ENCODE peak calls at places on chromosome 12, in seven cellular contexts. F is thoracic aorta, Z is HepG2, M is HFFc6, B is astrocyte of the cerebellum, E is endothelial cell, T is neural crest cell. K is an unnamed sample.

GRCh38 chr12:103626498-103626897 is 39.4 kb downstream of the STAB2 start:
- DNase-seq in Z (peak), B (no peak), M (peak), E (no peak), F (peak), T (no peak), K (peak)

GRCh38 chr12:132638541-132639408 is 20.2 kb downstream of the P2RX2 start:
- DNase-seq in E (peak), T (no peak), Z (peak), B (no peak), M (peak), F (no peak), K (peak)

GRCh38 chr12:118370601-118371000 is 2.1 kb downstream of the TAOK3 start:
- DNase-seq in T (no peak), M (no peak), Z (no peak), F (no peak), E (no peak), B (no peak), K (no peak)

GRCh38 chr12:84814664-84815245 is 97.8 kb downstream of the SLC6A15 start:
- DNase-seq in M (peak), B (peak), F (no peak), T (no peak), Z (no peak), E (no peak), K (peak)

GRCh38 chr12:10293570-10294227 is 14.0 kb upstream of the KLRD1 start:
- DNase-seq in T (no peak), M (no peak), E (no peak), Z (no peak), B (no peak), F (no peak), K (no peak)

GRCh38 chr12:116389990-116390655 is 112.6 kb upstream of the MED13L start:
- DNase-seq in Z (no peak), M (peak), B (peak), T (no peak), E (no peak), F (no peak), K (peak)

GRCh38 chr12:124381454-124382207 is 86.7 kb downstream of the RFLNA start:
- DNase-seq in Z (no peak), F (peak), T (no peak), E (no peak), M (peak), B (no peak), K (no peak)

GRCh38 chr12:30614031-30614430 is 81.6 kb downstream of the IPO8 start:
- DNase-seq in T (no peak), F (no peak), E (no peak), M (no peak), Z (no peak), B (no peak), K (peak)

GRCh38 chr12:88420460-88420859 is 159.8 kb downstream of the KITLG start:
- DNase-seq in M (peak), B (peak), F (no peak), E (no peak), T (no peak), Z (no peak), K (peak)

GRCh38 chr12:80763874-80764273 is 47.2 kb downstream of the MYF5 start:
- DNase-seq in M (peak), B (peak), T (peak), Z (peak), E (peak), F (no peak), K (peak)

GRCh38 chr12:123134265-123134664 is 16.6 kb downstream of the PITPNM2 start:
- DNase-seq in T (no peak), E (no peak), Z (no peak), M (no peak), F (no peak), B (no peak), K (no peak)

GRCh38 chr12:102950107-102950949 is 7.1 kb upstream of the ASCL1 start:
- DNase-seq in B (no peak), E (peak), F (no peak), M (no peak), T (no peak), Z (peak), K (no peak)

GRCh38 chr12:58009355-58009754 is 68.0 kb downstream of the ATP23 start:
- DNase-seq in B (no peak), Z (no peak), T (no peak), E (no peak), M (no peak), F (no peak), K (peak)

GRCh38 chr12:42958271-42958674 is 368.7 kb upstream of the PRICKLE1 start:
- DNase-seq in T (no peak), M (no peak), B (no peak), F (no peak), E (no peak), Z (no peak), K (no peak)

GRCh38 chr12:27838543-27838942 is 58.5 kb upstream of the MANSC4 start:
- DNase-seq in F (no peak), M (no peak), E (no peak), Z (no peak), T (no peak), B (no peak), K (no peak)

GRCh38 chr12:52214421-52214802 is 18.6 kb upstream of the KRT7 start:
- DNase-seq in B (no peak), F (no peak), M (no peak), Z (no peak), E (no peak), T (no peak), K (no peak)
- TF ChIP-seq CTCF in B (peak), F (no peak), M (peak), Z (no peak), E (no peak), T (no peak), K (no peak)

DNA sequence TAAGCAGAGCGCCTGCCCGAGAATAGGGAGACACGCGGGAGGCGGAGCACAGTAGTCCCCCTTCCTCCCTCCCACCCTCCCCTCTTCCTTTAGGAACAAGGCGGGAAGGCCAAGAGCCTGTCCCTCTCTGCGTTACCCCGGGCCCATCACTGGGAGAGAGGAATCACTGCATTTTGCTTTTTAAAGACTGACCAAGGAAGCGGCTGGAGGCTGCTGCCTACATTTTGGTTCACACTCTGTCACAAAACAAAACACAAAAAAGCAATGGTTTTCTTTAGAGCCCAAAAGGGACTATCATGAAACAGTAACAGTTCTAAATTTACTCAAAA is 19.8 kb downstream of the STX2 start:
- DNase-seq in E (no peak), F (no peak), T (no peak), M (no peak), B (no peak), Z (no peak), K (no peak)
- TF ChIP-seq CTCF in E (peak), F (peak), T (peak), M (peak), B (no peak), Z (no peak), K (no peak)

DNA sequence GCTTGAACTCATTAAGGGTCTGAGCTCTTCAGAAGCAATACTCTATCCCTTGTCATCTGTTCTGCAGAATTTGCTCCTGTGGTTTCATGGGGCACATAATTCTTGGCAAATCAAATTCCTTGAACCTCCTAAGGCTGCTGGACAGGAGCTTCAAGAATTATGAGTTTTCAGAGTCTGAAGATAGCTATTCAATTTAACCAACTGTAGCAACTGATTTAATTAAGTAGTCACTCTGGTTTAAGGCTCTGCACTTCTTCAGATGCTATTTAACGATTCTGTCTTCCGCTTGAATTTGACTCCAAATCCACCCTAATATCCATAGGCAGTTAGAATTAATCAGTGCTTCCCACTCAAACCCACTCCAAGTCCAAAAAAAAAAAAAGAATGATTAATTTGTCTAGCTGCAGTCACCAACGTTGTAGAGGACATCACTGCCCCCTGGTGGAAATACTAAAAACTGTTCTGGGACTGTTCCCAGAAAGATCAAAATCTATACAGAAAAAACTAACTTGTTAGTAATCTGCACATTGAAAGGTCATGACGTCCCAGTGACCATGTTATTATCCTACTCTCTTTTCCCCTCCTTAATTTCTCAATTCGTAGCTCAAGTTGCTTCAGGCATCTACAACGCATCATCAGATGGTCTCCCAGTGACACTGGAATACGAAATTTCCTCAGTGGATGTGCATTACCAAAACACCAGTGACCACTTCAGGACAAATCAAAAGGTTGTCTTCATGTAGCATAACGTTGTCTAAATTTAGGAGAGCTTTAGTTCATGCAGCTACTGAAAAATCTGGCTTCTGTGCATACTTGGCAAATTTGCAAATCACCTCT is 169.8 kb downstream of the KIF21A start:
- DNase-seq in E (peak), B (peak), M (peak), F (no peak), T (peak), Z (peak), K (peak)
- TF ChIP-seq CTCF in E (peak), B (peak), M (peak), F (peak), T (peak), Z (peak), K (peak)

GRCh38 chr12:74412607-74413230 is 124.9 kb upstream of the ATXN7L3B start:
- DNase-seq in M (peak), B (peak), Z (peak), T (no peak), E (no peak), F (no peak), K (peak)
- TF ChIP-seq CTCF in M (peak), B (no peak), Z (no peak), T (peak), E (peak), F (peak), K (peak)

GRCh38 chr12:2681426-2682205 is 113.2 kb upstream of the FKBP4 start:
- DNase-seq in T (no peak), Z (no peak), E (no peak), M (no peak), F (no peak), B (no peak), K (no peak)

GRCh38 chr12:2682301-2683282 is 112.2 kb upstream of the FKBP4 start:
- DNase-seq in B (no peak), M (peak), F (no peak), Z (peak), T (peak), E (peak), K (peak)

GRCh38 chr12:2686280-2686646 is 108.5 kb upstream of the FKBP4 start:
- DNase-seq in F (no peak), E (no peak), Z (no peak), B (no peak), M (no peak), T (no peak), K (no peak)

GRCh38 chr12:2680676-2681039 is 114.1 kb upstream of the FKBP4 start:
- DNase-seq in T (no peak), B (no peak), F (no peak), E (no peak), M (no peak), Z (no peak), K (no peak)

DNA sequence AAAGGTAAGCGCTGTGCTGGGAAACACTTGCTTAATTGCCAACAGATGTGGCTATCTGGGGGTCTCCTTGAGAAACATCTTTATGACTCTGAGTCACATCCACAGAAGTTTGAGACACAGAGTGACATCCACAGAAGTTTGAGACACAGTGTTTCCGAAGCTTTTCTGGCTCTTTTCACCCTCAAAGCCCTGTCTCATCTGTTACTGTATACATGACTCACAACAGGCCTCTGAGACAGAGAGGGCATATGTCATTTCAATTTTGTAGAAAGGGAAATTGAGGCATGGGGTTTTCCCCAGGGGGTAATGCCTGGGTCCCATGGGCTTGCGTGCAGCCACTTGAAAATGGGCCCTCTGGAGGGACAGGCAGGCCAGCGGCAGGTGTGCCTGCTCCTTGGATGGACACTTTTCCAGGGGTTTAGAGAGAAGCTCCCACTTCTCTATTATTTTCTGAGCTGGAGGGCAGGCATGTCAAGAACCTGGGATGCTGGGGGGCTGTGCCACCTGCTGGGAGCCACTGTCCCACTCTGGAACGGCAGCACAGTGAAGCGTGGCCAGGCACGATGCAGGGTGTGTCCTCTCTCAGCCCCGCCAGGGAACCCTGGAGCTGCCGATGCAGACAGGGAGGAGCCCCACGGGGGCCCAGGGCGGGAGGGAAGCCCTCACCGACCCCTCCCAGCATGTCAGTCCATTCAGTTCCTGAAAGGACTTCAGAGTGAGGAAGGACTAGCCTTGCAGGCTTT is 111.3 kb upstream of the FKBP4 start:
- DNase-seq in Z (no peak), T (no peak), B (no peak), M (no peak), F (no peak), E (no peak), K (peak)
- TF ChIP-seq CTCF in Z (no peak), T (no peak), B (no peak), M (peak), F (peak), E (no peak), K (no peak)

DNA sequence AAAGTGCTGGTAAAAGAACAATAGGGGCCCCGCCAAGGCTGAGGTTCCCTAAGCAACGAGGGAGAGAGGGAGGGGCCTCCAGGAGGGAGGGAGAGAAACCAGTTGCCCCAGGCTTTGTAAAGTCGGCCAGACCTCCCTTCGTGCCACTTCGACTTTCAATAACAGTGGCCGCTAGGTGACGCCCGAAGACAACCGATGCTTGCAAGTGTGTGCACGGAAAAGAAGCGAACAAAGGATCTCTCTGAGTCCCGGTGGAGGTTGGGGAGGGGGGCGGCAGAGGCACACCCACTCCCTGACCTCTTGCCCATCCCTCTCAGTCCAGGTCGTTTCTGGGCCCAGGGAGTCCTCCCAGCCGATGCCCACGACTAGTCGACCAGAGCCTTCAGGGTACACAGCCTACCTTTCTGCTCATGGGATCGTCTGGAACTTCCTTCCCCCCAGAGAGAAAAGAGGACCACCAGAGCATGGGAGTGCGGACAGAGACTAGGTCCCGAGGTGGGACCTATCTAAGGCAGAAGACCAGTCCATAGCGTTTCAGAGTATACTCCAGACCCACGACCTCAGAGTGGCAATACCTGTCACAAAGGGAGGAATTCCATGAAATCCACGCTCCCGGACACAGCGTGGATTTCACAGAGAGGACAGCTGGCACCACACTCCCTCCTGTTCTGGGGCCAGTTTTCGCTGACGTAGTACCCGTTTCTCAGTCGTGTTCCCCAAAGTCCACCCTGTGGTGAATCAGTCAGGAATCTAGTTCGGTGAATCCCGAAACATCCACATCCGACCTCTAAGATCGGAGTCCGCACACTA is 262.7 kb upstream of the ALG10B start:
- DNase-seq in E (no peak), B (no peak), F (no peak), T (no peak), M (no peak), Z (peak), K (no peak)
- TF ChIP-seq CTCF in E (no peak), B (no peak), F (no peak), T (no peak), M (no peak), Z (peak), K (no peak)

GRCh38 chr12:14654842-14655241 is 41.6 kb downstream of the GUCY2C start:
- DNase-seq in M (no peak), Z (no peak), T (no peak), B (no peak), E (no peak), F (no peak), K (no peak)

GRCh38 chr12:14656846-14657245 is 39.6 kb downstream of the GUCY2C start:
- DNase-seq in E (peak), M (no peak), Z (peak), T (no peak), F (no peak), B (no peak), K (no peak)

GRCh38 chr12:14651371-14651770 is 45.0 kb downstream of the GUCY2C start:
- DNase-seq in T (no peak), F (no peak), M (no peak), Z (no peak), B (no peak), E (no peak), K (no peak)

GRCh38 chr12:14654416-14654815 is 42.0 kb downstream of the GUCY2C start:
- DNase-seq in T (no peak), F (no peak), B (no peak), Z (no peak), E (no peak), M (no peak), K (no peak)

GRCh38 chr12:14655284-14655683 is 41.1 kb downstream of the GUCY2C start:
- DNase-seq in E (no peak), F (no peak), B (no peak), M (no peak), Z (no peak), T (no peak), K (no peak)
- TF ChIP-seq CTCF in E (no peak), F (no peak), B (no peak), M (no peak), Z (no peak), T (no peak), K (no peak)

GRCh38 chr12:19772776-19773175 is 333.5 kb downstream of the AEBP2 start:
- DNase-seq in E (no peak), F (no peak), B (no peak), M (no peak), Z (no peak), T (no peak), K (no peak)

GRCh38 chr12:19775241-19775640 is 335.9 kb downstream of the AEBP2 start:
- DNase-seq in T (no peak), F (no peak), E (no peak), B (no peak), Z (no peak), M (no peak), K (no peak)

DNA sequence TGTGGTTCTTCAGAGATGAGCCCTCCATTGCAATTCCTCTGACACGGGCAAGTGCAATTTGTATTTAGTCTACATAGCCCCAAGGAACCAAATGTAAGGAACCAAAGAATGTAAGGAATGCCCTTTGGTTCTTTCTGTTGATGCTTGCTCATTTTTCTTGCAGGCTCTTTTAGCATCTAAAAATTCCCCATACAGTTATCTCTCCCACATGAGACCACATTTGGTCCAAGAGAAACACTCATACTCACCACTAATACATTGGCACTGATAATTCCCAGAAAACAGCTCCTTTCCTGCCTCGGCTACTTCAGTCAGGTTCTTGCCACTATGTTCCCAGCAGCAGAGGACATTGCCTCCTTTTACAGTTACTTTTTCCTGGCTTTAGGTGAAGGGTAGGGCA is 332.6 kb downstream of the AEBP2 start:
- DNase-seq in Z (no peak), B (peak), M (peak), T (no peak), F (no peak), E (no peak), K (no peak)
- TF ChIP-seq CTCF in Z (no peak), B (peak), M (no peak), T (no peak), F (no peak), E (no peak), K (no peak)

GRCh38 chr12:107448198-107448597 is 237.4 kb upstream of the PWP1 start:
- DNase-seq in E (peak), M (no peak), T (peak), B (no peak), Z (no peak), F (no peak), K (no peak)
- TF ChIP-seq CTCF in E (peak), M (peak), T (peak), B (peak), Z (peak), F (no peak), K (peak)